ENCODE peak calls at places on chromosomes 16 and 17, in six cellular contexts. P, T, X, I, R and Q are unnamed samples.

GRCh38 chr16:4314532-4315184 is 1.2 kb upstream of the GLIS2 start:
- DNase-seq in P (no peak), T (no peak), X (peak), I (no peak), R (no peak), Q (no peak)

GRCh38 chr17:47237841-47238240 is 15.8 kb upstream of the ITGB3 start:
- DNase-seq in P (no peak), T (no peak), X (no peak), I (no peak), R (no peak), Q (no peak)

GRCh38 chr17:28169621-28170349 is 127.3 kb downstream of the NLK start:
- DNase-seq in P (no peak), T (no peak), X (no peak), I (no peak), R (no peak), Q (no peak)

GRCh38 chr16:19678804-19679203 is 39.2 kb downstream of the KNOP1 start:
- DNase-seq in P (no peak), T (no peak), X (no peak), I (no peak), R (no peak), Q (no peak)

GRCh38 chr16:67157892-67158635 is 1.6 kb downstream of the TRADD start:
- DNase-seq in P (no peak), T (no peak), X (no peak), I (no peak), R (no peak), Q (no peak)

GRCh38 chr17:27879987-27880608 is 13.1 kb downstream of the LYRM9 start:
- DNase-seq in P (no peak), T (peak), X (peak), I (peak), R (peak), Q (no peak)

GRCh38 chr17:9487406-9487805 is 88.2 kb downstream of the STX8 start:
- DNase-seq in P (no peak), T (no peak), X (no peak), I (no peak), R (no peak), Q (no peak)

GRCh38 chr17:5438716-5439445 is at the start of gene C1QBP:
- DNase-seq in P (peak), T (peak), X (peak), I (peak), R (peak), Q (peak)

GRCh38 chr16:86618431-86619262 is 40.3 kb downstream of the FOXL1 start:
- DNase-seq in P (no peak), T (no peak), X (peak), I (no peak), R (no peak), Q (no peak)

GRCh38 chr17:79781691-79782575 is 4.0 kb downstream of the CBX2 start:
- DNase-seq in P (no peak), T (no peak), X (no peak), I (no peak), R (no peak), Q (no peak)

GRCh38 chr17:73458191-73458590 is 146.4 kb upstream of the CDC42EP4 start:
- DNase-seq in P (no peak), T (no peak), X (no peak), I (no peak), R (no peak), Q (no peak)

GRCh38 chr16:29678691-29679267 is at the start of gene QPRT:
- DNase-seq in P (peak), T (no peak), X (peak), I (peak), R (no peak), Q (no peak)

GRCh38 chr17:42989726-42990652 is 8.2 kb upstream of the RPL27 start:
- DNase-seq in P (no peak), T (no peak), X (peak), I (no peak), R (no peak), Q (no peak)